ENCODE peak calls at places on chromosomes 6 and 20, in eight cellular contexts. T is CD8-positive, alpha-beta T cell; R is IMR-90; I is testis; F is CD8-positive, alpha-beta memory T cell; P is psoas muscle; L is fibroblast of lung; B is HL-60. A is an unnamed sample.

GRCh38 chr6:118724211-118724610 is 72.8 kb upstream of the CEP85L start:
- DNase-seq in I (no peak), L (peak; percentile 66), P (no peak), B (no peak), R (peak; percentile 60), T (no peak), F (no peak), A (no peak)

GRCh38 chr6:21164768-21165326 is 428.7 kb upstream of the SOX4 start:
- DNase-seq in I (no peak), P (no peak), B (no peak), R (peak; percentile 52), F (no peak), T (no peak), L (peak; percentile 59), A (no peak)

GRCh38 chr20:34798871-34799270 is 26.6 kb downstream of the NCOA6 start:
- DNase-seq in R (no peak), I (no peak), F (no peak), T (no peak), B (no peak), L (no peak), P (no peak), A (no peak)

GRCh38 chr20:39019805-39020325 is 57.7 kb downstream of the DHX35 start:
- DNase-seq in B (no peak), T (no peak), P (no peak), I (no peak), R (no peak), L (no peak), F (no peak), A (no peak)

GRCh38 chr6:75029333-75029732 is 176.5 kb downstream of the COL12A1 start:
- DNase-seq in R (no peak), I (no peak), B (no peak), T (no peak), L (no peak), F (no peak), P (no peak), A (no peak)

GRCh38 chr6:23027281-23027680 is 457.9 kb downstream of the HDGFL1 start:
- DNase-seq in R (no peak), I (peak; percentile 21), B (no peak), P (no peak), T (no peak), F (no peak), L (peak; percentile 12), A (no peak)

GRCh38 chr20:7371518-7372158 is 568.6 kb downstream of the HAO1 start:
- DNase-seq in F (no peak), L (no peak), P (no peak), I (no peak), R (no peak), B (no peak), T (no peak), A (no peak)

GRCh38 chr6:2387445-2387844 is 142.0 kb upstream of the GMDS start:
- DNase-seq in L (no peak), R (no peak), I (no peak), F (no peak), P (no peak), T (no peak), B (no peak), A (no peak)

GRCh38 chr20:11920083-11920482 is 2.4 kb downstream of the BTBD3 start:
- DNase-seq in F (no peak), L (no peak), P (no peak), T (no peak), R (no peak), I (no peak), B (no peak), A (no peak)

GRCh38 chr6:119110601-119111548 is 32.4 kb upstream of the FAM184A start:
- DNase-seq in B (peak; percentile 17), R (peak; percentile 56), P (no peak), F (no peak), T (peak; percentile 30), L (peak; percentile 75), I (peak; percentile 53), A (peak; percentile 33)

GRCh38 chr6:36678488-36679042 is at the start of gene CDKN1A:
- DNase-seq in T (peak; percentile 68), B (peak; percentile 74), L (peak; percentile 87), F (peak; percentile 63), I (peak; percentile 95), P (peak; percentile 96), R (peak; percentile 93), A (peak; percentile 92)

GRCh38 chr6:152221806-152222628 is 414.5 kb downstream of the ESR1 start:
- DNase-seq in F (no peak), I (peak; percentile 23), R (no peak), B (no peak), T (no peak), P (no peak), L (peak; percentile 5), A (no peak)
- H3K27ac ChIP-seq in F (no peak overlapping the region), I (peak overlapping the region; percentile 48), R (peak overlapping the region; percentile 14), B (no peak overlapping the region), T (no peak overlapping the region), P (no peak overlapping the region), L (no peak overlapping the region), A (no peak overlapping the region)

DNA sequence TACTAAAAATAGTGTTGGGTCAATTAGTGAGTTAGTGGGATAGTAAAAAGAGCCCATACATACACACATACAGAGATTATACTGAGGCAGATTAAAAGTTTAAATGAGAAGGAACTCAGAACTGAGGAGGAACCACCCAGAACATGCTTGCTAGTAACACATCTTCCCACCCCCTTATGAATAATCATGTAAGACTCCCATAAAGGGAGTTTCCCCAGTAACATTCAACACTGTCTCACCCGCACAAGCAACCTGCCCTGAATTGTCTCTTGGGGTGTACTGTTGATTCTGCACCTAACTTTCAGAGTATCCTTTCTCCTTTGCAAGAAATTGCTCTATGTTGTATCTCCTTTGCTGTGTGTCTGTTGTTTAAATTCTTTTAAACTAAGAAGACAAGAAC is 11.1 kb upstream of the HLA-DQB2 start:
- DNase-seq in P (no peak), I (no peak), B (no peak), L (no peak), R (no peak), F (no peak), T (no peak), A (no peak)
- H3K27me3 ChIP-seq in P (peaks cover 13% of the 10 kb centered on the region), I (no peaks in the 10 kb centered on the region), B (peaks cover 2% of the 10 kb centered on the region), L (no peaks in the 10 kb centered on the region), R (peaks cover 5% of the 10 kb centered on the region), F (peaks cover 4% of the 10 kb centered on the region), T (no peaks in the 10 kb centered on the region), A (no peaks in the 10 kb centered on the region)

DNA sequence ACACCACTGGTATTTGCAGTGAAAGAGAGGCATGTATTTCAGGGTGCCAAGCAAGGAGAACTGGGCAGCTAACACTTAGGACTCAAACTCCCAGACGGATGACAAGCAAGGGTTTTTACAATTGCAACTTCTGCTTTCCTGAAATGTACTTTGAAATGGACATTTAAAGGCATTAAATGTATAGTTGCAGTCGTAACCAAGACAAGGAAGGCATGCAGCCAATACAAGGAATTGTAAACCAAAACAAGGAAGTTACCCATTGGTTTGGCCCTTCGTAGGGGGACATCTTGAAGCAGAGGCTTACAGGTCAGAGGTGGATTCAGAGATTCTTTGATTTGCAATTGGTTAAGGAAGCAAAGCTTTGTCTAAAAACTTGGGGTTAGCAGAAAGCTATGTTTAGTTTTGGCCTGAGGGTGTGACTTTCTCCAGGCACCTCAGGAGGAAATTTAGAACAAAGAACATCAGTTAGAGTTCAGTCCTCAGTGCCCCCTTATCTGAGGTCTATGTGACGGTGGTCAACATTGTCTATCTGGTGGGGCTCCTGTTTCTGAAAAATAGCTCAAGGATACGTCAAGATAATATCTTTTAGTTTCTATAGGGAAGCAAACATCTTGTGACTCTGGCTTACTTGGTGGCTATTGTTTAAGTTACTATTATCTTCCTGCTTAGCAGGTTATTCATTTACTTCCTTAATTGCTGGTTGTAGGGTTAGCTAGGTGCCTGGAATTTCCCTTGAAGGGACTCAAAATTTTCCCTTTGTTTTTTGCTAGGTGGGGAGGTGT is 266.0 kb downstream of the CD83 start:
- DNase-seq in P (no peak), R (no peak), I (no peak), T (no peak), L (no peak), B (no peak), F (no peak), A (no peak)
- H3K27ac ChIP-seq in P (no peak overlapping the region), R (no peak overlapping the region), I (no peak overlapping the region), T (no peak overlapping the region), L (no peak overlapping the region), B (peak overlapping the region; percentile 40), F (no peak overlapping the region), A (no peak overlapping the region)

DNA sequence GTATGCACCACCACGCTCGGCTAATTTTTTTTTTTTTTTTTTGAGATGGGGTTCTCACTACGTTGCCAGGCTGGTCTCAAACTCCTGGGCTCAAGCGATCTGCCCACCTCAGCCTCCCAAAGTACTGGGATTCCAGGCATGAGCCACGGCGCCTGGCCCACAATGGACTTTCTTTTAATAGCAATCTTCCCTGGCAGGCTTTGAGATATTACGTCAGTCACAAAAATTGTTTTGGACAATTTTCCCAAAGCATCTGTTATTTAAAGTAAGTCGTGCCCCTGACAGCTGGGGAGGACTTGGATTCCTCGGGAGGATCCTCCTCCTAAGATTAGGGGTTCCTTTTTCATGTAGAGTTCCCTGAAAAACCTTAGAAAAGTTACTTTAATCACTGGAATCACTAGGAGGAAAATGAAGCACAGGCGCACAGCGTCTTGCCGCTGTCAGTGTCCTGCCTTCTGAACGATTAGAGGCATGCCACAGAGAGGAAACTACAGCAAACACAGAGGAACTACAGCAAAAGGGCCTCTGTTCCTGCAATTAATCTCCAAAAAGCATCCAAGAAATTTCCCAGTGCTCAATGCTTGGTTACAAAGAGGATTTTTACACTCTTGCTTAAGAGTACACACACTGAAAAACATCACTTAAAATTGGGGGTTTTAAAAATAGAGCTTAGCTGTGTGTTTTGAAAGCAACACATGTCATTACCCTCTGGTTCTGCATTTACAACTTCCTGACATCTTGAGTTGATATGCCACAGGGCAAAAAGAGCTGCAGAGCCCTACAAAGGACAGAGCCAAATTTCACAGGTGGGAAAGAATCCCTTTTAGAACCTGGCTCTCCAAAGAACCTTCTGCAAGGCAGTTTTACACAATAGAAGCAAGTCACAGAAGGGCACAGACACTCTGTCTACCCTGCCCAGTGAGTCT is 4.5 kb downstream of the ACSS1 start:
- DNase-seq in F (no peak), T (no peak), B (no peak), R (peak; percentile 41), L (peak; percentile 47), P (peak; percentile 80), I (peak; percentile 78), A (peak; percentile 81)
- H3K27me3 ChIP-seq in F (no peaks in the 10 kb centered on the region), T (no peaks in the 10 kb centered on the region), B (no peaks in the 10 kb centered on the region), R (peaks cover 24% of the 10 kb centered on the region), L (peaks cover 17% of the 10 kb centered on the region), P (no peaks in the 10 kb centered on the region), I (no peaks in the 10 kb centered on the region), A (no peaks in the 10 kb centered on the region)

GRCh38 chr6:148423133-148423532 is 80.5 kb downstream of the SASH1 start:
- DNase-seq in I (no peak), L (no peak), B (no peak), T (no peak), F (no peak), R (peak; percentile 45), P (no peak), A (no peak)
- H3K27ac ChIP-seq in I (peak overlapping the region; percentile 25), L (peak overlapping the region; percentile 16), B (no peak overlapping the region), T (no peak overlapping the region), F (no peak overlapping the region), R (no peak overlapping the region), P (no peak overlapping the region), A (no peak overlapping the region)

DNA sequence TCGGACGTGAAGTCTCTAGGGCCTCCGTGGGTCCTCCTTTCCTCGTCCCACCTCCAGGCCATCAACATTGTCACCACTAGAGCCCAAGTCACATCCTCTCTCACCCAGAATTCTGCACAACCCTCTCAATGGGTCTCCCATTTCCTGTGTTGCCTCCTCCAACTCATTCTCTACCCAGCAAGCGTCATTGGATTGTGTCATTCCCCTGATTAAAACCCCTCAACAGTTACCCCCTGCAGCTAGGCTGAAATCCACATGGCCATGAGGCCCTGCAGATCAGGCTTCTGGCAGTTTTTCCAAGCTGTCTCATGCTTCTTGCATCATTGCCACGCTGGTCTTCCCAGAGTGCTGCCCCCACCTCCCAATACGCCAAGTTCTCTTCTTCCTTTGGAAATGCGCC is 12.9 kb upstream of the FAM210B start:
- DNase-seq in T (no peak), P (no peak), L (no peak), I (no peak), B (no peak), F (no peak), R (no peak), A (no peak)
- H3K27me3 ChIP-seq in T (peaks cover 15% of the 10 kb centered on the region), P (peaks cover 40% of the 10 kb centered on the region), L (peaks cover 8% of the 10 kb centered on the region), I (no peaks in the 10 kb centered on the region), B (peaks cover 12% of the 10 kb centered on the region), F (peaks cover 19% of the 10 kb centered on the region), R (peaks cover 25% of the 10 kb centered on the region), A (no peaks in the 10 kb centered on the region)

A was measured in uterus.